ENCODE peak calls at places on chromosomes 1 and 21, in eight cellular contexts. K, C, R, G, U, H, L and T are unnamed samples.

GRCh38 chr1:111928531-111928930 is 60.9 kb downstream of the KCND3 start:
- DNase-seq in U (no peak), R (no peak), L (no peak), C (no peak), K (no peak), H (no peak), G (no peak), T (no peak)

GRCh38 chr1:208528577-208529240 is 284.5 kb upstream of the PLXNA2 start:
- DNase-seq in H (no peak), R (no peak), K (no peak), C (no peak), U (no peak), L (no peak), G (no peak), T (no peak)

GRCh38 chr1:244414543-244414942 is 37.2 kb downstream of the ADSS2 start:
- DNase-seq in L (no peak), R (peak), H (no peak), G (no peak), C (peak), K (no peak), U (no peak), T (no peak)

GRCh38 chr1:220300442-220301121 is 28.3 kb upstream of the RAB3GAP2 start:
- DNase-seq in L (peak), G (no peak), U (peak), R (peak), K (no peak), H (peak), C (peak), T (no peak)

GRCh38 chr1:204127597-204128242 is 24.1 kb downstream of the ETNK2 start:
- DNase-seq in K (peak), H (peak), U (peak), C (peak), L (peak), G (no peak), R (peak), T (peak)

GRCh38 chr1:225842074-225842473 is 32.1 kb downstream of the EPHX1 start:
- DNase-seq in H (no peak), R (no peak), K (no peak), L (no peak), C (no peak), U (no peak), G (no peak), T (no peak)

GRCh38 chr21:39444406-39445145 is 1.0 kb downstream of the LCA5L start:
- DNase-seq in H (no peak), U (peak), C (peak), G (no peak), K (peak), R (no peak), L (no peak), T (no peak)

GRCh38 chr1:172964864-172965263 is 85.9 kb downstream of the TNFSF18 start:
- DNase-seq in U (no peak), G (no peak), K (no peak), L (no peak), C (no peak), H (no peak), R (no peak), T (no peak)

GRCh38 chr1:236142358-236143103 is at the start of gene GPR137B:
- DNase-seq in R (peak), L (peak), U (peak), K (peak), G (peak), H (peak), C (peak), T (no peak)

GRCh38 chr1:109389638-109390341 is 7.9 kb downstream of the SORT1 start:
- DNase-seq in R (no peak), G (no peak), H (no peak), C (no peak), L (no peak), U (no peak), K (no peak), T (no peak)

GRCh38 chr1:89454845-89455521 is 69.6 kb upstream of the LRRC8B start:
- DNase-seq in U (peak), K (peak), L (peak), H (peak), G (peak), R (peak), C (peak), T (no peak)

GRCh38 chr1:225896937-225897549 is 8.1 kb upstream of the LEFTY1 start:
- DNase-seq in C (no peak), G (peak), H (no peak), L (no peak), K (peak), R (no peak), U (peak), T (no peak)

GRCh38 chr1:183723571-183723970 is 70.5 kb upstream of the APOBEC4 start:
- DNase-seq in U (no peak), G (no peak), C (no peak), R (no peak), H (no peak), K (no peak), L (no peak), T (no peak)

GRCh38 chr1:235901461-235901860 is 34.8 kb upstream of the LYST start:
- DNase-seq in C (peak), G (no peak), K (no peak), R (peak), L (no peak), H (no peak), U (no peak), T (no peak)

GRCh38 chr1:166915941-166916340 is 39.9 kb upstream of the TADA1 start:
- DNase-seq in C (no peak), U (no peak), G (no peak), H (no peak), R (no peak), L (no peak), K (no peak), T (no peak)

GRCh38 chr1:176205322-176205914 is 1.7 kb downstream of the COP1 start:
- DNase-seq in C (peak), G (no peak), L (no peak), K (peak), U (peak), H (no peak), R (no peak), T (no peak)

GRCh38 chr1:15033264-15033663 is 120.3 kb upstream of the TMEM51 start:
- DNase-seq in L (no peak), R (no peak), C (peak), K (no peak), U (no peak), H (no peak), G (no peak), T (no peak)

GRCh38 chr1:204528677-204529076 is 12.5 kb downstream of the MDM4 start:
- DNase-seq in H (no peak), C (no peak), R (no peak), U (no peak), L (no peak), G (no peak), K (no peak), T (no peak)

GRCh38 chr1:39959651-39960333 is 4.8 kb downstream of the MFSD2A start:
- DNase-seq in K (no peak), C (no peak), R (no peak), L (no peak), U (no peak), H (no peak), G (no peak), T (no peak)

GRCh38 chr1:121483961-121484424 is 299.2 kb downstream of the SRGAP2C start:
- DNase-seq in G (no peak), K (peak), L (no peak), U (peak), R (peak), H (no peak), C (peak), T (no peak)

GRCh38 chr1:33338495-33339211 is 17.8 kb upstream of the A3GALT2 start:
- DNase-seq in L (no peak), K (no peak), U (no peak), G (no peak), H (peak), R (peak), C (peak), T (no peak)

GRCh38 chr1:162022626-162023025 is 1.0 kb downstream of the OLFML2B start:
- DNase-seq in G (no peak), H (no peak), K (no peak), C (no peak), R (no peak), U (no peak), L (no peak), T (no peak)

GRCh38 chr1:62068978-62069377 is 125.7 kb upstream of the L1TD1 start:
- DNase-seq in L (no peak), U (no peak), R (peak), G (no peak), K (no peak), H (peak), C (peak), T (no peak)

GRCh38 chr1:226370144-226370923 is 37.6 kb downstream of the PARP1 start:
- DNase-seq in H (no peak), K (peak), G (no peak), C (no peak), L (no peak), R (no peak), U (no peak), T (no peak)

GRCh38 chr21:40672602-40673001 is 174.4 kb downstream of the DSCAM start:
- DNase-seq in R (no peak), U (no peak), L (no peak), H (no peak), G (no peak), C (no peak), K (no peak), T (no peak)

GRCh38 chr1:155324717-155325595 is 4.3 kb downstream of the RUSC1 start:
- DNase-seq in R (no peak), L (peak), G (no peak), K (no peak), C (peak), U (peak), H (peak), T (no peak)

GRCh38 chr1:40421694-40422384 is 28.4 kb upstream of the ZFP69B start:
- DNase-seq in C (peak), G (no peak), K (no peak), R (no peak), U (no peak), H (no peak), L (no peak), T (no peak)

GRCh38 chr1:80624682-80625081 is 1176.1 kb upstream of the ADGRL2 start:
- DNase-seq in G (no peak), C (no peak), U (no peak), L (no peak), R (no peak), H (no peak), K (no peak), T (no peak)

GRCh38 chr1:10634075-10634427 is 159.3 kb downstream of the PEX14 start:
- DNase-seq in K (no peak), R (no peak), C (no peak), H (no peak), U (no peak), L (no peak), G (no peak), T (no peak)

GRCh38 chr21:45401054-45401518 is 3.9 kb upstream of the COL18A1 start:
- DNase-seq in R (no peak), K (no peak), G (no peak), L (no peak), U (no peak), H (no peak), C (no peak), T (no peak)

GRCh38 chr1:156657161-156657970 is 15.4 kb downstream of the BCAN start:
- DNase-seq in H (peak), R (peak), G (peak), L (peak), K (peak), U (peak), C (peak), T (peak)

GRCh38 chr1:1677718-1678580 is 14.6 kb downstream of the SLC35E2B start:
- DNase-seq in U (no peak), R (no peak), L (no peak), H (peak), K (peak), G (peak), C (no peak), T (no peak)

GRCh38 chr1:117030271-117030877 is 28.8 kb downstream of the CD101 start:
- DNase-seq in C (no peak), G (no peak), L (no peak), U (no peak), H (no peak), R (no peak), K (no peak), T (no peak)

GRCh38 chr1:43388021-43388575 is 1.5 kb downstream of the MED8 start:
- DNase-seq in C (no peak), R (no peak), H (no peak), L (no peak), K (no peak), G (no peak), U (no peak), T (no peak)

GRCh38 chr1:208668991-208669390 is 424.8 kb upstream of the PLXNA2 start:
- DNase-seq in H (no peak), R (no peak), L (no peak), C (no peak), K (no peak), G (no peak), U (no peak), T (no peak)